ENCODE peak calls at places on chromosome 3, in five cellular contexts. H, Z, D, B and K are unnamed samples.

GRCh38 chr3:194756460-194757355 is 71.0 kb downstream of the FAM43A start:
- DNase-seq in H (no peak), Z (no peak), D (peak), B (no peak), K (no peak)

GRCh38 chr3:129195731-129196256 is 12.1 kb upstream of the CNBP start:
- DNase-seq in H (peak), Z (no peak), D (peak), B (peak), K (peak)

GRCh38 chr3:30659270-30660127 is 53.1 kb downstream of the TGFBR2 start:
- DNase-seq in H (no peak), Z (no peak), D (no peak), B (no peak), K (peak)

GRCh38 chr3:134357914-134358811 is 16.1 kb downstream of the AMOTL2 start:
- DNase-seq in H (no peak), Z (no peak), D (peak), B (peak), K (peak)

GRCh38 chr3:19264424-19264823 is 116.1 kb downstream of the KCNH8 start:
- DNase-seq in H (no peak), Z (no peak), D (no peak), B (no peak), K (no peak)

GRCh38 chr3:52014613-52015012 is 18.9 kb upstream of the RPL29 start:
- DNase-seq in H (no peak), Z (no peak), D (no peak), B (no peak), K (no peak)

GRCh38 chr3:174681784-174682183 is 177.3 kb upstream of the NAALADL2 start:
- DNase-seq in H (no peak), Z (no peak), D (no peak), B (no peak), K (no peak)

GRCh38 chr3:164818318-164818717 is 260.0 kb downstream of the SI start:
- DNase-seq in H (no peak), Z (no peak), D (no peak), B (no peak), K (no peak)

GRCh38 chr3:189331002-189331418 is 159.2 kb downstream of the TPRG1 start:
- DNase-seq in H (no peak), Z (no peak), D (no peak), B (no peak), K (no peak)

GRCh38 chr3:120094776-120095225 is 554 bp upstream of the GSK3B start:
- DNase-seq in H (peak), Z (peak), D (peak), B (peak), K (peak)

GRCh38 chr3:108608750-108609149 is 19.2 kb downstream of the DZIP3 start:
- DNase-seq in H (no peak), Z (no peak), D (no peak), B (no peak), K (no peak)

GRCh38 chr3:72661115-72661457 is 187.2 kb downstream of the SHQ1 start:
- DNase-seq in H (peak), Z (no peak), D (peak), B (peak), K (peak)

DNA sequence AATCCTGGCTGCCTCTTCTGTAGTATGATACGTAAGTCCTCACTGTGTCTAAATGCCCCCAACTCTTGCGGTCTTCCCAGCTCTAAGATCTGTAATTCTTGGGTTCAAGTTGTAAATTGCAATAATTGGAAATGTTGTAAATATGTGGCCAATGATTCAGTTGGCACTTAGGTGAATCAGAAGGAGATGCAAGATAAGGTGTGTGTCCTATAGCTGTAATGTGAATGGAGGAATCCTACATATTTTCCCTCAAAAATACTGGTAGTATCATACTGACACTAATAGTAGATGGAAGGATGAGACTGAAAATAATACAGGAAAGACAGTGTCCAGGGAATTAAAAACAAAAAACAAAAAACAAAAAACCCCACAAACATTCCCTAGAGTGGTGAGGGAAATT is 3.5 kb upstream of the ST3GAL6 start:
- DNase-seq in H (no peak), Z (no peak), D (no peak), B (no peak), K (no peak)
- TF ChIP-seq POLR2A in H (no peak), Z (no peak), D (no peak), B (no peak), K (no peak)

GRCh38 chr3:100075731-100076543 is 38.4 kb downstream of the FILIP1L start:
- DNase-seq in H (no peak), Z (no peak), D (no peak), B (no peak), K (no peak)

GRCh38 chr3:100075163-100075562 is 39.1 kb downstream of the FILIP1L start:
- DNase-seq in H (no peak), Z (no peak), D (no peak), B (no peak), K (no peak)

GRCh38 chr3:100079328-100079727 is 35.0 kb downstream of the FILIP1L start:
- DNase-seq in H (no peak), Z (no peak), D (no peak), B (no peak), K (no peak)

GRCh38 chr3:100073555-100074307 is 40.6 kb downstream of the FILIP1L start:
- DNase-seq in H (no peak), Z (no peak), D (peak), B (peak), K (no peak)

GRCh38 chr3:100076544-100077529 is 37.5 kb downstream of the FILIP1L start:
- DNase-seq in H (no peak), Z (no peak), D (no peak), B (no peak), K (no peak)
- TF ChIP-seq POLR2A in H (no peak), Z (no peak), D (no peak), B (no peak), K (no peak)

GRCh38 chr3:196274585-196274984 is 12.9 kb downstream of the PCYT1A start:
- DNase-seq in H (no peak), Z (peak), D (no peak), B (no peak), K (no peak)
- TF ChIP-seq POLR2A in H (no peak), Z (no peak), D (no peak), B (no peak), K (no peak)

GRCh38 chr3:125073506-125073905 is 17.7 kb upstream of the HEG1 start:
- DNase-seq in H (no peak), Z (no peak), D (no peak), B (no peak), K (no peak)
- TF ChIP-seq POLR2A in H (no peak), Z (no peak), D (no peak), B (no peak), K (no peak)

GRCh38 chr3:94062513-94063404 is at the start of the genes DHFR2 and NSUN3:
- DNase-seq in H (peak), Z (peak), D (peak), B (peak), K (peak)
- TF ChIP-seq POLR2A in H (peak), Z (peak), D (peak), B (peak), K (peak)

DNA sequence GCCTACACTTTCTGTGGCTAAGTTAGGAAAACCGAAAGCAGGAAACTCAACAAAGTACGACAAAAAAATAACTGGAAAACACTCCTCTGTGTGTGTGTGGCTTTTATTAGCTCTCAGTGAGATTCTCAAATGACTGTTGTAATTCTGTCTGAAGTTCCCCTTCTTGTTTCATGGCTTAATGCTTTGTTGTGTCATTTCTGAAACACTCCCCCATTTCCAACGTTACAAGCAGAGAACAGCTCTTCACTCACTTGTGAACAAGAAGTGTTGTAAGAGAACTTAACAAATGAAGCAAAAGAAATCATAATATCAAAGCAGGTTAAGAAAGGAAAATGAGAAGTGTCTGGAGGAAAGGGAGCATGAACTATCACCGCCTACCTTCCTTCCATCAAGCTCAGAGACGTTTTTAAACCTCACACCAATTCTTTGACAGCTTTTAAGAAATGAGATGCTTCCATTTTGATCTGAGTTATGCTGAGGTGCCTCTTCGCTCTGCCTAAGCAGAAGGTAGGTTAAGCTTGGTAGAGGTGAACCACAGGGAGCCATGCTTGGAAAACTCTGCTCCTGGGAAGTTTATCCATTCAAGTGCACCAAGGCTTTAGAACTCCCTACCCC is 12.4 kb upstream of the SEC62 start:
- DNase-seq in H (no peak), Z (no peak), D (no peak), B (no peak), K (no peak)
- TF ChIP-seq POLR2A in H (no peak), Z (no peak), D (no peak), B (no peak), K (no peak)

GRCh38 chr3:78606756-78607155 is 1161.0 kb downstream of the ROBO1 start:
- DNase-seq in H (no peak), Z (no peak), D (no peak), B (no peak), K (no peak)
- TF ChIP-seq POLR2A in H (no peak), Z (no peak), D (no peak), B (no peak), K (no peak)

GRCh38 chr3:186004209-186004608 is 66.4 kb upstream of the TRA2B start:
- DNase-seq in H (no peak), Z (no peak), D (no peak), B (no peak), K (no peak)
- TF ChIP-seq POLR2A in H (no peak), Z (no peak), D (no peak), B (no peak), K (no peak)

DNA sequence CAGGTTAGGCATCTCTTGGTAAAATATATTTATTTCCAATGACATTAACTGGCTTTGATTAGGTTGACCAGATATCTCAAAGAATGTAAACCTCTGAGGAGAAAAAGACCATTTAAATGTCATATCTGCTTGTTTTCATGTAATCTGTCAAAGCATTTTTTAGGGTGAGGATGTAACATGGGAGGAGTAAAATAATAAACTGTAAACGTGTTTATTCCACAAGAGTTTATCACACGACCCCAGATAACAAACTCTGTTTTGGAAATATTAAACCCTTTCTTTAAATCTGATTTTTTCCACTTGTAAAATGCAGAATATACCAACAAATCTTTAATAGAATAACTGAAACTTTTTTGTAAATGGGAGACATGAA is 1.6 kb downstream of the TM4SF1 start:
- DNase-seq in H (no peak), Z (no peak), D (no peak), B (no peak), K (no peak)
- TF ChIP-seq POLR2A in H (no peak), Z (no peak), D (no peak), B (no peak), K (no peak)